ENCODE peak calls at places on chromosomes 2 and 18, in ten cellular contexts. A is NCI-H2029; P is SJSA1; L is thoracic aorta; I is NCI-H748 treated with DMSO at 0.1 percent for 48 hours; D is small intestine; B is anterior cingulate cortex; C is skeletal muscle cell; S is CD4-positive, alpha-beta memory T cell; Z is iPS-NIHi11. R is an unnamed sample.

GRCh38 chr2:160752475-160753330 is 259.1 kb upstream of the RBMS1 start:
- DNase-seq in A (no peak), P (peak; percentile 61), L (no peak), I (no peak), D (no peak), B (no peak), C (no peak), S (no peak), Z (peak; percentile 69), R (peak; percentile 86)

GRCh38 chr2:167383610-167384194 is 495.4 kb downstream of the XIRP2 start:
- DNase-seq in A (no peak), P (no peak), L (no peak), I (no peak), D (no peak), B (no peak), C (no peak), S (no peak), Z (no peak), R (no peak)

GRCh38 chr2:14451312-14451711 is 181.2 kb upstream of the LRATD1 start:
- DNase-seq in A (no peak), P (no peak), L (no peak), I (no peak), D (peak; percentile 5), B (no peak), C (no peak), S (no peak), Z (peak; percentile 22), R (peak; percentile 13)

GRCh38 chr2:64860321-64860751 is 128.9 kb upstream of the SLC1A4 start:
- DNase-seq in A (no peak), P (no peak), L (no peak), I (no peak), D (no peak), B (no peak), C (no peak), S (no peak), Z (no peak), R (no peak)

GRCh38 chr2:1900736-1901135 is 156.4 kb upstream of the PXDN start:
- DNase-seq in A (no peak), P (no peak), L (no peak), I (no peak), D (no peak), B (no peak), C (no peak), S (no peak), Z (peak; percentile 74), R (peak; percentile 9)

GRCh38 chr2:23367760-23368159 is 17.2 kb upstream of the KLHL29 start:
- DNase-seq in A (no peak), P (no peak), L (no peak), I (no peak), D (no peak), B (no peak), C (no peak), S (no peak), Z (no peak), R (no peak)

GRCh38 chr2:70927641-70928040 is 8.1 kb upstream of the ATP6V1B1 start:
- DNase-seq in A (no peak), P (peak; percentile 35), L (no peak), I (no peak), D (no peak), B (no peak), C (no peak), S (no peak), Z (no peak), R (no peak)

GRCh38 chr2:133400411-133400810 is 167.9 kb downstream of the NCKAP5 start:
- DNase-seq in A (no peak), P (no peak), L (no peak), I (no peak), D (no peak), B (no peak), C (no peak), S (no peak), Z (no peak), R (no peak)

GRCh38 chr2:106085441-106085911 is 108.6 kb downstream of the UXS1 start:
- DNase-seq in A (no peak), P (no peak), L (no peak), I (no peak), D (peak; percentile 69), B (no peak), C (no peak), S (peak; percentile 71), Z (peak; percentile 26), R (peak; percentile 62)

GRCh38 chr18:42229211-42230210 is 274.5 kb downstream of the PIK3C3 start:
- DNase-seq in A (no peak), P (no peak), L (no peak), I (no peak), D (no peak), B (no peak), C (no peak), S (no peak), Z (no peak), R (no peak)

GRCh38 chr2:179311071-179311470 is 46.4 kb upstream of the SESTD1 start:
- DNase-seq in A (no peak), P (no peak), L (no peak), I (no peak), D (no peak), B (no peak), C (peak; percentile 24), S (no peak), Z (no peak), R (no peak)

GRCh38 chr2:41881249-41881648 is 166.6 kb upstream of the PKDCC start:
- DNase-seq in A (no peak), P (no peak), L (no peak), I (no peak), D (no peak), B (no peak), C (no peak), S (no peak), Z (no peak), R (no peak)

GRCh38 chr2:207131634-207132418 is 33.9 kb downstream of the KLF7 start:
- DNase-seq in A (no peak), P (no peak), L (no peak), I (no peak), D (no peak), B (no peak), C (no peak), S (no peak), Z (no peak), R (no peak)

GRCh38 chr18:46387426-46388131 is 269.4 kb downstream of the LOXHD1 start:
- DNase-seq in A (no peak), P (no peak), L (no peak), I (no peak), D (no peak), B (no peak), C (peak; percentile 9), S (no peak), Z (peak; percentile 37), R (no peak)

GRCh38 chr2:106157416-106157815 is 36.7 kb downstream of the UXS1 start:
- DNase-seq in A (no peak), P (no peak), L (no peak), I (no peak), D (no peak), B (no peak), C (no peak), S (no peak), Z (no peak), R (no peak)

GRCh38 chr18:24656044-24656443 is 195.6 kb downstream of the HRH4 start:
- DNase-seq in A (no peak), P (no peak), L (no peak), I (no peak), D (no peak), B (no peak), C (no peak), S (no peak), Z (no peak), R (no peak)

GRCh38 chr18:46213295-46213694 is 109.1 kb downstream of the HAUS1 start:
- DNase-seq in A (no peak), P (no peak), L (no peak), I (no peak), D (peak; percentile 20), B (no peak), C (no peak), S (peak; percentile 41), Z (peak; percentile 43), R (peak; percentile 11)

GRCh38 chr2:164735309-164735919 is 106.2 kb downstream of the COBLL1 start:
- DNase-seq in A (no peak), P (no peak), L (no peak), I (peak; percentile 78), D (no peak), B (no peak), C (no peak), S (no peak), Z (no peak), R (no peak)

GRCh38 chr2:36562245-36562644 is 35.7 kb downstream of the FEZ2 start:
- DNase-seq in A (no peak), P (no peak), L (no peak), I (no peak), D (no peak), B (no peak), C (no peak), S (no peak), Z (no peak), R (peak; percentile 40)

GRCh38 chr18:62537042-62537894 is 14.4 kb downstream of the ZCCHC2 start:
- DNase-seq in A (no peak), P (no peak), L (no peak), I (no peak), D (no peak), B (no peak), C (no peak), S (no peak), Z (no peak), R (no peak)

GRCh38 chr2:12296915-12297314 is 419.8 kb upstream of the TRIB2 start:
- DNase-seq in A (peak; percentile 21), P (no peak), L (no peak), I (no peak), D (no peak), B (no peak), C (no peak), S (no peak), Z (no peak), R (no peak)

GRCh38 chr18:60322591-60322990 is 50.0 kb downstream of the MC4R start:
- DNase-seq in A (no peak), P (no peak), L (no peak), I (no peak), D (no peak), B (no peak), C (peak; percentile 9), S (no peak), Z (no peak), R (no peak)

GRCh38 chr2:29528891-29529520 is 392.4 kb downstream of the ALK start:
- DNase-seq in A (no peak), P (peak; percentile 57), L (no peak), I (no peak), D (peak; percentile 7), B (peak; percentile 35), C (peak; percentile 69), S (no peak), Z (no peak), R (no peak)

GRCh38 chr2:237674731-237675276 is 47.4 kb downstream of the LRRFIP1 start:
- DNase-seq in A (peak; percentile 84), P (peak; percentile 72), L (peak; percentile 57), I (peak; percentile 62), D (peak; percentile 73), B (peak; percentile 44), C (no peak), S (peak; percentile 94), Z (peak; percentile 74), R (peak; percentile 86)

GRCh38 chr2:115369380-115369779 is 926.9 kb downstream of the DPP10 start:
- DNase-seq in A (no peak), P (no peak), L (no peak), I (no peak), D (no peak), B (no peak), C (no peak), S (no peak), Z (no peak), R (no peak)

R was measured in HT-29.